ENCODE peak calls at places on chromosomes 5 and 9, in six cellular contexts. One of them, this sample, is unnamed.

GRCh38 chr5:141814064-141814982 is 63.9 kb downstream of the PCDH1 start:
- DNase-seq in LoVo: peak
- DNase-seq in activated naive CD8-positive, alpha-beta T cell treated with anti-CD3 and anti-CD28 coated beads, Interleukin-2, amount 50 U/mL, for 24 hours: peak
- DNase-seq in OCI-M1: peak
- DNase-seq in PC-9: peak
- DNase-seq in T-helper 1 cell: no peak
- DNase-seq in this sample: peak

GRCh38 chr9:17116400-17116837 is 18.4 kb upstream of the CNTLN start:
- DNase-seq in OCI-M1: peak
- DNase-seq in T-helper 1 cell: no peak
- DNase-seq in activated naive CD8-positive, alpha-beta T cell treated with anti-CD3 and anti-CD28 coated beads, Interleukin-2, amount 50 U/mL, for 24 hours: no peak
- DNase-seq in LoVo: peak
- DNase-seq in PC-9: no peak
- DNase-seq in this sample: peak

GRCh38 chr9:119164716-119165115 is 204.5 kb downstream of the BRINP1 start:
- DNase-seq in OCI-M1: no peak
- DNase-seq in PC-9: no peak
- DNase-seq in LoVo: no peak
- DNase-seq in activated naive CD8-positive, alpha-beta T cell treated with anti-CD3 and anti-CD28 coated beads, Interleukin-2, amount 50 U/mL, for 24 hours: no peak
- DNase-seq in T-helper 1 cell: no peak
- DNase-seq in this sample: no peak

GRCh38 chr9:132833451-132834130 is 44.5 kb downstream of the AK8 start:
- DNase-seq in LoVo: no peak
- DNase-seq in T-helper 1 cell: no peak
- DNase-seq in PC-9: no peak
- DNase-seq in OCI-M1: no peak
- DNase-seq in activated naive CD8-positive, alpha-beta T cell treated with anti-CD3 and anti-CD28 coated beads, Interleukin-2, amount 50 U/mL, for 24 hours: no peak
- DNase-seq in this sample: no peak

GRCh38 chr9:121690316-121690715 is 38.9 kb downstream of the DAB2IP start:
- DNase-seq in OCI-M1: no peak
- DNase-seq in PC-9: no peak
- DNase-seq in activated naive CD8-positive, alpha-beta T cell treated with anti-CD3 and anti-CD28 coated beads, Interleukin-2, amount 50 U/mL, for 24 hours: no peak
- DNase-seq in LoVo: no peak
- DNase-seq in T-helper 1 cell: no peak
- DNase-seq in this sample: no peak

GRCh38 chr9:22512495-22512894 is 65.9 kb downstream of the DMRTA1 start:
- DNase-seq in LoVo: no peak
- DNase-seq in activated naive CD8-positive, alpha-beta T cell treated with anti-CD3 and anti-CD28 coated beads, Interleukin-2, amount 50 U/mL, for 24 hours: no peak
- DNase-seq in T-helper 1 cell: no peak
- DNase-seq in PC-9: no peak
- DNase-seq in OCI-M1: peak
- DNase-seq in this sample: no peak

GRCh38 chr9:94056442-94056974 is 27.8 kb upstream of the PTPDC1 start:
- DNase-seq in OCI-M1: no peak
- DNase-seq in activated naive CD8-positive, alpha-beta T cell treated with anti-CD3 and anti-CD28 coated beads, Interleukin-2, amount 50 U/mL, for 24 hours: no peak
- DNase-seq in LoVo: no peak
- DNase-seq in PC-9: no peak
- DNase-seq in T-helper 1 cell: no peak
- DNase-seq in this sample: no peak

GRCh38 chr5:151633892-151634291 is 42.8 kb upstream of the FAT2 start:
- DNase-seq in T-helper 1 cell: no peak
- DNase-seq in OCI-M1: no peak
- DNase-seq in PC-9: no peak
- DNase-seq in LoVo: no peak
- DNase-seq in activated naive CD8-positive, alpha-beta T cell treated with anti-CD3 and anti-CD28 coated beads, Interleukin-2, amount 50 U/mL, for 24 hours: no peak
- DNase-seq in this sample: no peak

GRCh38 chr5:14157494-14157782 is 14.3 kb downstream of the TRIO start:
- DNase-seq in PC-9: no peak
- DNase-seq in LoVo: no peak
- DNase-seq in T-helper 1 cell: no peak
- DNase-seq in OCI-M1: no peak
- DNase-seq in activated naive CD8-positive, alpha-beta T cell treated with anti-CD3 and anti-CD28 coated beads, Interleukin-2, amount 50 U/mL, for 24 hours: no peak
- DNase-seq in this sample: no peak

GRCh38 chr5:169294621-169295020 is 6.3 kb downstream of the SLIT3 start:
- DNase-seq in OCI-M1: no peak
- DNase-seq in activated naive CD8-positive, alpha-beta T cell treated with anti-CD3 and anti-CD28 coated beads, Interleukin-2, amount 50 U/mL, for 24 hours: no peak
- DNase-seq in PC-9: no peak
- DNase-seq in LoVo: no peak
- DNase-seq in T-helper 1 cell: no peak
- DNase-seq in this sample: no peak

GRCh38 chr9:125763373-125763772 is 16.2 kb downstream of the PBX3 start:
- DNase-seq in OCI-M1: peak
- DNase-seq in activated naive CD8-positive, alpha-beta T cell treated with anti-CD3 and anti-CD28 coated beads, Interleukin-2, amount 50 U/mL, for 24 hours: no peak
- DNase-seq in PC-9: peak
- DNase-seq in T-helper 1 cell: no peak
- DNase-seq in LoVo: no peak
- DNase-seq in this sample: peak

GRCh38 chr9:128159073-128159783 is 837 bp upstream of the BBLN start:
- DNase-seq in PC-9: peak
- DNase-seq in OCI-M1: peak
- DNase-seq in LoVo: peak
- DNase-seq in T-helper 1 cell: peak
- DNase-seq in activated naive CD8-positive, alpha-beta T cell treated with anti-CD3 and anti-CD28 coated beads, Interleukin-2, amount 50 U/mL, for 24 hours: peak
- DNase-seq in this sample: no peak

GRCh38 chr9:6634441-6634840 is 11.1 kb downstream of the GLDC start:
- DNase-seq in OCI-M1: no peak
- DNase-seq in LoVo: no peak
- DNase-seq in PC-9: no peak
- DNase-seq in activated naive CD8-positive, alpha-beta T cell treated with anti-CD3 and anti-CD28 coated beads, Interleukin-2, amount 50 U/mL, for 24 hours: no peak
- DNase-seq in T-helper 1 cell: no peak
- DNase-seq in this sample: no peak

GRCh38 chr5:32312194-32312681 is 501 bp downstream of the MTMR12 start:
- DNase-seq in PC-9: peak
- DNase-seq in LoVo: peak
- DNase-seq in T-helper 1 cell: no peak
- DNase-seq in OCI-M1: peak
- DNase-seq in activated naive CD8-positive, alpha-beta T cell treated with anti-CD3 and anti-CD28 coated beads, Interleukin-2, amount 50 U/mL, for 24 hours: peak
- DNase-seq in this sample: peak

GRCh38 chr5:135392256-135392655 is 6.8 kb downstream of the MACROH2A1 start:
- DNase-seq in T-helper 1 cell: no peak
- DNase-seq in PC-9: no peak
- DNase-seq in activated naive CD8-positive, alpha-beta T cell treated with anti-CD3 and anti-CD28 coated beads, Interleukin-2, amount 50 U/mL, for 24 hours: no peak
- DNase-seq in OCI-M1: no peak
- DNase-seq in LoVo: no peak
- DNase-seq in this sample: no peak

GRCh38 chr9:113381909-113382411 is 5.2 kb upstream of the HDHD3 start:
- DNase-seq in activated naive CD8-positive, alpha-beta T cell treated with anti-CD3 and anti-CD28 coated beads, Interleukin-2, amount 50 U/mL, for 24 hours: no peak
- DNase-seq in OCI-M1: no peak
- DNase-seq in T-helper 1 cell: no peak
- DNase-seq in LoVo: peak
- DNase-seq in PC-9: peak
- DNase-seq in this sample: no peak

GRCh38 chr9:136178773-136179075 is 26.2 kb downstream of the LHX3 start:
- DNase-seq in T-helper 1 cell: no peak
- DNase-seq in OCI-M1: no peak
- DNase-seq in activated naive CD8-positive, alpha-beta T cell treated with anti-CD3 and anti-CD28 coated beads, Interleukin-2, amount 50 U/mL, for 24 hours: no peak
- DNase-seq in PC-9: no peak
- DNase-seq in LoVo: no peak
- DNase-seq in this sample: no peak

GRCh38 chr9:99563364-99563763 is 258.3 kb upstream of the NR4A3 start:
- DNase-seq in activated naive CD8-positive, alpha-beta T cell treated with anti-CD3 and anti-CD28 coated beads, Interleukin-2, amount 50 U/mL, for 24 hours: no peak
- DNase-seq in LoVo: no peak
- DNase-seq in PC-9: no peak
- DNase-seq in OCI-M1: no peak
- DNase-seq in T-helper 1 cell: no peak
- DNase-seq in this sample: no peak

GRCh38 chr9:89497181-89497963 is 541 bp downstream of the SEMA4D start:
- DNase-seq in T-helper 1 cell: no peak
- DNase-seq in LoVo: no peak
- DNase-seq in PC-9: peak
- DNase-seq in OCI-M1: no peak
- DNase-seq in activated naive CD8-positive, alpha-beta T cell treated with anti-CD3 and anti-CD28 coated beads, Interleukin-2, amount 50 U/mL, for 24 hours: peak
- DNase-seq in this sample: no peak

GRCh38 chr5:88438006-88438405 is 169.4 kb upstream of the TMEM161B start:
- DNase-seq in PC-9: peak
- DNase-seq in T-helper 1 cell: no peak
- DNase-seq in OCI-M1: no peak
- DNase-seq in activated naive CD8-positive, alpha-beta T cell treated with anti-CD3 and anti-CD28 coated beads, Interleukin-2, amount 50 U/mL, for 24 hours: no peak
- DNase-seq in LoVo: no peak
- DNase-seq in this sample: no peak

GRCh38 chr9:126705767-126706697 is 92.3 kb downstream of the LMX1B start:
- DNase-seq in T-helper 1 cell: peak
- DNase-seq in PC-9: peak
- DNase-seq in LoVo: peak
- DNase-seq in activated naive CD8-positive, alpha-beta T cell treated with anti-CD3 and anti-CD28 coated beads, Interleukin-2, amount 50 U/mL, for 24 hours: peak
- DNase-seq in OCI-M1: peak
- DNase-seq in this sample: peak

GRCh38 chr5:180003145-180003544 is 68.4 kb downstream of the RNF130 start:
- DNase-seq in OCI-M1: no peak
- DNase-seq in LoVo: no peak
- DNase-seq in PC-9: no peak
- DNase-seq in T-helper 1 cell: no peak
- DNase-seq in activated naive CD8-positive, alpha-beta T cell treated with anti-CD3 and anti-CD28 coated beads, Interleukin-2, amount 50 U/mL, for 24 hours: no peak
- DNase-seq in this sample: no peak

GRCh38 chr9:95095619-95096355 is 221.7 kb downstream of the FANCC start:
- DNase-seq in T-helper 1 cell: no peak
- DNase-seq in PC-9: no peak
- DNase-seq in LoVo: no peak
- DNase-seq in activated naive CD8-positive, alpha-beta T cell treated with anti-CD3 and anti-CD28 coated beads, Interleukin-2, amount 50 U/mL, for 24 hours: no peak
- DNase-seq in OCI-M1: no peak
- DNase-seq in this sample: no peak

GRCh38 chr9:131478911-131479310 is 23.8 kb upstream of the POMT1 start:
- DNase-seq in PC-9: no peak
- DNase-seq in activated naive CD8-positive, alpha-beta T cell treated with anti-CD3 and anti-CD28 coated beads, Interleukin-2, amount 50 U/mL, for 24 hours: no peak
- DNase-seq in OCI-M1: no peak
- DNase-seq in T-helper 1 cell: no peak
- DNase-seq in LoVo: no peak
- DNase-seq in this sample: no peak

GRCh38 chr5:14032944-14033343 is 88.5 kb upstream of the DNAH5 start:
- DNase-seq in PC-9: peak
- DNase-seq in T-helper 1 cell: no peak
- DNase-seq in activated naive CD8-positive, alpha-beta T cell treated with anti-CD3 and anti-CD28 coated beads, Interleukin-2, amount 50 U/mL, for 24 hours: no peak
- DNase-seq in LoVo: peak
- DNase-seq in OCI-M1: no peak
- DNase-seq in this sample: no peak

GRCh38 chr9:137761032-137761431 is 116.5 kb upstream of the CACNA1B start:
- DNase-seq in T-helper 1 cell: no peak
- DNase-seq in OCI-M1: no peak
- DNase-seq in PC-9: no peak
- DNase-seq in activated naive CD8-positive, alpha-beta T cell treated with anti-CD3 and anti-CD28 coated beads, Interleukin-2, amount 50 U/mL, for 24 hours: peak
- DNase-seq in LoVo: no peak
- DNase-seq in this sample: no peak

GRCh38 chr9:115594551-115594950 is 476.6 kb upstream of the TNC start:
- DNase-seq in LoVo: no peak
- DNase-seq in activated naive CD8-positive, alpha-beta T cell treated with anti-CD3 and anti-CD28 coated beads, Interleukin-2, amount 50 U/mL, for 24 hours: no peak
- DNase-seq in OCI-M1: no peak
- DNase-seq in T-helper 1 cell: no peak
- DNase-seq in PC-9: no peak
- DNase-seq in this sample: no peak

GRCh38 chr5:159773062-159773924 is 143.0 kb upstream of the ADRA1B start:
- DNase-seq in OCI-M1: no peak
- DNase-seq in activated naive CD8-positive, alpha-beta T cell treated with anti-CD3 and anti-CD28 coated beads, Interleukin-2, amount 50 U/mL, for 24 hours: peak
- DNase-seq in T-helper 1 cell: peak
- DNase-seq in PC-9: peak
- DNase-seq in LoVo: peak
- DNase-seq in this sample: no peak

GRCh38 chr5:139481580-139482049 is 943 bp downstream of the STING1 start:
- DNase-seq in activated naive CD8-positive, alpha-beta T cell treated with anti-CD3 and anti-CD28 coated beads, Interleukin-2, amount 50 U/mL, for 24 hours: no peak
- DNase-seq in OCI-M1: peak
- DNase-seq in PC-9: no peak
- DNase-seq in T-helper 1 cell: no peak
- DNase-seq in LoVo: peak
- DNase-seq in this sample: no peak

GRCh38 chr9:36143242-36143641 is 6.7 kb downstream of the GLIPR2 start:
- DNase-seq in PC-9: no peak
- DNase-seq in T-helper 1 cell: no peak
- DNase-seq in activated naive CD8-positive, alpha-beta T cell treated with anti-CD3 and anti-CD28 coated beads, Interleukin-2, amount 50 U/mL, for 24 hours: no peak
- DNase-seq in LoVo: no peak
- DNase-seq in OCI-M1: no peak
- DNase-seq in this sample: no peak

GRCh38 chr9:72333758-72334157 is 31.2 kb downstream of the ZFAND5 start:
- DNase-seq in T-helper 1 cell: no peak
- DNase-seq in LoVo: no peak
- DNase-seq in OCI-M1: peak
- DNase-seq in activated naive CD8-positive, alpha-beta T cell treated with anti-CD3 and anti-CD28 coated beads, Interleukin-2, amount 50 U/mL, for 24 hours: no peak
- DNase-seq in PC-9: no peak
- DNase-seq in this sample: peak

GRCh38 chr5:176770431-176770830 is 39.9 kb upstream of the UNC5A start:
- DNase-seq in LoVo: no peak
- DNase-seq in PC-9: no peak
- DNase-seq in OCI-M1: no peak
- DNase-seq in T-helper 1 cell: no peak
- DNase-seq in activated naive CD8-positive, alpha-beta T cell treated with anti-CD3 and anti-CD28 coated beads, Interleukin-2, amount 50 U/mL, for 24 hours: no peak
- DNase-seq in this sample: no peak

GRCh38 chr5:159987031-159987674 is 21.8 kb upstream of the TTC1 start:
- DNase-seq in PC-9: peak
- DNase-seq in OCI-M1: peak
- DNase-seq in T-helper 1 cell: peak
- DNase-seq in LoVo: peak
- DNase-seq in activated naive CD8-positive, alpha-beta T cell treated with anti-CD3 and anti-CD28 coated beads, Interleukin-2, amount 50 U/mL, for 24 hours: peak
- DNase-seq in this sample: peak

GRCh38 chr9:69223605-69224004 is 49.5 kb downstream of the TJP2 start:
- DNase-seq in LoVo: peak
- DNase-seq in activated naive CD8-positive, alpha-beta T cell treated with anti-CD3 and anti-CD28 coated beads, Interleukin-2, amount 50 U/mL, for 24 hours: no peak
- DNase-seq in T-helper 1 cell: no peak
- DNase-seq in OCI-M1: peak
- DNase-seq in PC-9: peak
- DNase-seq in this sample: peak

GRCh38 chr5:135212361-135213033 is 178.5 kb upstream of the PITX1 start:
- DNase-seq in LoVo: no peak
- DNase-seq in PC-9: no peak
- DNase-seq in T-helper 1 cell: no peak
- DNase-seq in OCI-M1: no peak
- DNase-seq in activated naive CD8-positive, alpha-beta T cell treated with anti-CD3 and anti-CD28 coated beads, Interleukin-2, amount 50 U/mL, for 24 hours: no peak
- DNase-seq in this sample: no peak

GRCh38 chr5:98314262-98314661 is 459.2 kb upstream of the RGMB start:
- DNase-seq in T-helper 1 cell: no peak
- DNase-seq in PC-9: no peak
- DNase-seq in activated naive CD8-positive, alpha-beta T cell treated with anti-CD3 and anti-CD28 coated beads, Interleukin-2, amount 50 U/mL, for 24 hours: no peak
- DNase-seq in OCI-M1: no peak
- DNase-seq in LoVo: no peak
- DNase-seq in this sample: no peak

This sample was measured in erythroblast.